ENCODE peak calls at places on chromosomes 4 and X, in six cellular contexts. One of them, this sample, is unnamed.

GRCh38 chrX:45515262-45516215 is 314.9 kb upstream of the DIPK2B start:
- DNase-seq in H9: no peak
- DNase-seq in IMR-90: peak
- DNase-seq in trophoblast cell: peak
- DNase-seq in mesendoderm: peak
- DNase-seq in H1: no peak
- DNase-seq in this sample: no peak

GRCh38 chrX:47080215-47080914 is 2.1 kb downstream of the RGN start:
- DNase-seq in H9: no peak
- DNase-seq in IMR-90: no peak
- DNase-seq in trophoblast cell: no peak
- DNase-seq in mesendoderm: no peak
- DNase-seq in H1: no peak
- DNase-seq in this sample: no peak

GRCh38 chrX:73401591-73402266 is 45.1 kb upstream of the CDX4 start:
- DNase-seq in H9: peak
- DNase-seq in IMR-90: no peak
- DNase-seq in trophoblast cell: no peak
- DNase-seq in mesendoderm: peak
- DNase-seq in H1: peak
- DNase-seq in this sample: peak

GRCh38 chr4:28555851-28556250 is 1695.2 kb downstream of the STIM2 start:
- DNase-seq in H9: no peak
- DNase-seq in IMR-90: peak
- DNase-seq in trophoblast cell: no peak
- DNase-seq in mesendoderm: no peak
- DNase-seq in H1: no peak
- DNase-seq in this sample: no peak

GRCh38 chr4:57147335-57148060 is 37.3 kb upstream of the IGFBP7 start:
- DNase-seq in H9: no peak
- DNase-seq in IMR-90: peak
- DNase-seq in trophoblast cell: no peak
- DNase-seq in mesendoderm: no peak
- DNase-seq in H1: no peak
- DNase-seq in this sample: no peak

GRCh38 chrX:68732906-68733493 is 85.5 kb downstream of the STARD8 start:
- DNase-seq in H9: peak
- DNase-seq in IMR-90: peak
- DNase-seq in trophoblast cell: peak
- DNase-seq in mesendoderm: peak
- DNase-seq in H1: peak
- DNase-seq in this sample: peak

GRCh38 chr4:1288786-1289185 is 905 bp upstream of the MAEA start:
- DNase-seq in H9: no peak
- DNase-seq in IMR-90: no peak
- DNase-seq in trophoblast cell: no peak
- DNase-seq in mesendoderm: no peak
- DNase-seq in H1: no peak
- DNase-seq in this sample: no peak

GRCh38 chrX:11908371-11908770 is 150.3 kb downstream of the MSL3 start:
- DNase-seq in H9: no peak
- DNase-seq in IMR-90: no peak
- DNase-seq in trophoblast cell: no peak
- DNase-seq in mesendoderm: peak
- DNase-seq in H1: no peak
- DNase-seq in this sample: no peak

GRCh38 chr4:517061-517805 is 18.2 kb downstream of the PIGG start:
- DNase-seq in H9: no peak
- DNase-seq in IMR-90: no peak
- DNase-seq in trophoblast cell: no peak
- DNase-seq in mesendoderm: no peak
- DNase-seq in H1: no peak
- DNase-seq in this sample: no peak

GRCh38 chrX:51144828-51145442 is 187.7 kb upstream of the NUDT10 start:
- DNase-seq in H9: peak
- DNase-seq in IMR-90: peak
- DNase-seq in trophoblast cell: peak
- DNase-seq in mesendoderm: peak
- DNase-seq in H1: peak
- DNase-seq in this sample: peak

GRCh38 chr4:104860227-104861123 is 286.2 kb upstream of the TET2 start:
- DNase-seq in H9: peak
- DNase-seq in IMR-90: peak
- DNase-seq in trophoblast cell: peak
- DNase-seq in mesendoderm: peak
- DNase-seq in H1: peak
- DNase-seq in this sample: peak

GRCh38 chr4:39305902-39306677 is 60.1 kb downstream of the RFC1 start:
- DNase-seq in H9: no peak
- DNase-seq in IMR-90: no peak
- DNase-seq in trophoblast cell: no peak
- DNase-seq in mesendoderm: no peak
- DNase-seq in H1: no peak
- DNase-seq in this sample: no peak

GRCh38 chrX:153626025-153626633 is 20.9 kb upstream of the DUSP9 start:
- DNase-seq in H9: no peak
- DNase-seq in IMR-90: no peak
- DNase-seq in trophoblast cell: no peak
- DNase-seq in mesendoderm: no peak
- DNase-seq in H1: no peak
- DNase-seq in this sample: no peak

GRCh38 chr4:56684320-56684719 is 3.2 kb upstream of the HOPX start:
- DNase-seq in H9: no peak
- DNase-seq in IMR-90: peak
- DNase-seq in trophoblast cell: no peak
- DNase-seq in mesendoderm: no peak
- DNase-seq in H1: no peak
- DNase-seq in this sample: no peak

GRCh38 chr4:123505457-123506310 is 109.1 kb downstream of the SPRY1 start:
- DNase-seq in H9: peak
- DNase-seq in IMR-90: peak
- DNase-seq in trophoblast cell: no peak
- DNase-seq in mesendoderm: peak
- DNase-seq in H1: peak
- DNase-seq in this sample: peak

DNA sequence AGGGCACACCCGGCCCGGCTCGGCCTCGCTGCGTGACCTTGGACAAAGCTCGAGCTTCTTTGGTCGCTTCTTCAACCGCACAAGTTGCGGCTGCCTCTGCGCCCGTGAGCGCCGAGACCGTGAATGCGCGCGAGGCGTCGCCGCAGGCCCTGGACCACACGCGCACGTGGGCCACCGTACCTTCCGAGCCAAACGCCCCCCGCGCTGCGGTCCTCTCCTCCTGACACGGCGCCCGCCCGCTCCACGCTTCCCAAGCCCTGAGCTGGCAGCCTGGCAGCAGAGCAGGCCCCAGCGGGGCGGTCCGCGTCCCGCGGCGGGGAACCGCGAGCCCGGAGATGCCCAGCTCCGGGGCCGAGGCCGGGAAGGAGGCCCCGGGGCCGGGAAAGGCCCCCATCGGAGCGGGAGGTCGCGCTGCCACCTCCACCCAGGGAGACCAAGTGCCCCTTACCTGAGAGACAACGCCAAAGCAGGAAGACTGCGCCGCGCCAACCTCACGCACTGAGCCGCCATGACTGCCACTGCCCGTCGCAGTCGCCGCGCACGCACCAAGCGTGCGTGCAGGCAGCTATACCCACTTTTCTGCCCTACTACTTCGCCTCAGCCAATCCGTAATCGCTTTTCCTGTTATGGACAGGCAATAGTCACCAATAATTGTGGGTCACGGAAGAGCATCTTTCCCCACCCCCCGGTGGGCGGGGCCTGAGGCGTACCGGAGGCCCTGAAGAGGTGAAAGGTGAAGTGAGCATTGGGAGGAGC is at the start of gene GRPEL1:
- DNase-seq in H9: peak
- DNase-seq in IMR-90: peak
- DNase-seq in trophoblast cell: peak
- DNase-seq in mesendoderm: peak
- DNase-seq in H1: no peak
- DNase-seq in this sample: peak
- H2BK120ac ChIP-seq in H9: no peak
- H2BK120ac ChIP-seq in IMR-90: no peak
- H2BK120ac ChIP-seq in trophoblast cell: peak
- H2BK120ac ChIP-seq in mesendoderm: no peak
- H2BK120ac ChIP-seq in H1: no peak
- H2BK120ac ChIP-seq in this sample: peak

DNA sequence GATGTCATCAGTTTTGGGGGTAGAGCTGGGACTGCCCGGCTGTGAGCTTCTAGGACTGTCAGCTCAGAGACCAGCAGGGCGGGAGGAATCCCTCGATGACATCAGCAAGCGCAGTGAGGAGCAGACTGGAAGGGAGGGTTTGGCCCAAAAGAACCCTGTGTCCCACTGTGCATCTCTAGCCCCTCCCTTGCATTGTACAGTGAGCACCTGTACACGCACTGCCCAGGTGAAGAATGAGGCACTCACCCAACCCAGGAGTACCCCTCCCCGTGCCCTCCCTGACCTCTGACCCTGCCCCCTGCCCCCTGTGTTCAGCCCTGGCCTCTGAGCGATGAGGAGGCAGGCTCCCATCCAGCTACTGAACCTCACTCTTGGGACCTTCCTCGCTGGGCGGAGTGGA is 92.9 kb downstream of the HMX1 start:
- DNase-seq in H9: no peak
- DNase-seq in IMR-90: no peak
- DNase-seq in trophoblast cell: no peak
- DNase-seq in mesendoderm: no peak
- DNase-seq in H1: no peak
- DNase-seq in this sample: no peak
- H2BK120ac ChIP-seq in H9: no peak
- H2BK120ac ChIP-seq in IMR-90: no peak
- H2BK120ac ChIP-seq in trophoblast cell: no peak
- H2BK120ac ChIP-seq in mesendoderm: no peak
- H2BK120ac ChIP-seq in H1: no peak
- H2BK120ac ChIP-seq in this sample: no peak

GRCh38 chr4:169628579-169628978 is 8.2 kb downstream of the CLCN3 start:
- DNase-seq in H9: no peak
- DNase-seq in IMR-90: no peak
- DNase-seq in trophoblast cell: no peak
- DNase-seq in mesendoderm: no peak
- DNase-seq in H1: no peak
- DNase-seq in this sample: no peak

GRCh38 chr4:169621754-169622481 is 1.5 kb downstream of the CLCN3 start:
- DNase-seq in H9: no peak
- DNase-seq in IMR-90: peak
- DNase-seq in trophoblast cell: no peak
- DNase-seq in mesendoderm: no peak
- DNase-seq in H1: no peak
- DNase-seq in this sample: no peak

GRCh38 chr4:169626328-169627282 is 6.2 kb downstream of the CLCN3 start:
- DNase-seq in H9: no peak
- DNase-seq in IMR-90: no peak
- DNase-seq in trophoblast cell: no peak
- DNase-seq in mesendoderm: peak
- DNase-seq in H1: no peak
- DNase-seq in this sample: no peak

GRCh38 chr4:169627307-169627706 is 6.9 kb downstream of the CLCN3 start:
- DNase-seq in H9: no peak
- DNase-seq in IMR-90: no peak
- DNase-seq in trophoblast cell: no peak
- DNase-seq in mesendoderm: peak
- DNase-seq in H1: no peak
- DNase-seq in this sample: no peak

GRCh38 chr4:169625886-169626285 is 5.5 kb downstream of the CLCN3 start:
- DNase-seq in H9: no peak
- DNase-seq in IMR-90: no peak
- DNase-seq in trophoblast cell: no peak
- DNase-seq in mesendoderm: no peak
- DNase-seq in H1: no peak
- DNase-seq in this sample: no peak
- H2BK120ac ChIP-seq in H9: no peak
- H2BK120ac ChIP-seq in IMR-90: no peak
- H2BK120ac ChIP-seq in trophoblast cell: no peak
- H2BK120ac ChIP-seq in mesendoderm: no peak
- H2BK120ac ChIP-seq in H1: no peak
- H2BK120ac ChIP-seq in this sample: no peak

DNA sequence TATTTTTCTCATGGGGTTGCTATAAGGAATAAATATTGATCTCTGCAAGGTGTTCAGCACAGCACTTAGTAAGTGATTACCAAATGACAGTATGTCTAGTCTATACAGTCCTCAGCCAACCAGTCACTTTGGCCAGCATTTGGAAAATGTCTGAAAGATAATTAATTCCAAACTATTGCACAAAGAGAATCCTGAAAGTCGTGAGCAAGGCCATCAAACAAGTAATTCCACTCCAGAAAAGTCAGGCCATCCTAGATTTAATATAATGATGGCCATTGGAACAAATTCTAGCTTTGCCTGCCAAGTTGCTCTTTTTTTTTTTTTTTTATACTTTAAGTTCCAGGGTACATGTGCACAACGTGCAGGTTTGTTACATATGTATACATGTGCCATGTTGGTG is 96.6 kb downstream of the SHROOM3 start:
- DNase-seq in H9: no peak
- DNase-seq in IMR-90: no peak
- DNase-seq in trophoblast cell: no peak
- DNase-seq in mesendoderm: no peak
- DNase-seq in H1: no peak
- DNase-seq in this sample: no peak
- H2BK120ac ChIP-seq in H9: no peak
- H2BK120ac ChIP-seq in IMR-90: no peak
- H2BK120ac ChIP-seq in trophoblast cell: no peak
- H2BK120ac ChIP-seq in mesendoderm: no peak
- H2BK120ac ChIP-seq in H1: no peak
- H2BK120ac ChIP-seq in this sample: no peak

GRCh38 chr4:121765368-121765705 is 373 bp upstream of the SMIM43 start:
- DNase-seq in H9: no peak
- DNase-seq in IMR-90: no peak
- DNase-seq in trophoblast cell: no peak
- DNase-seq in mesendoderm: no peak
- DNase-seq in H1: no peak
- DNase-seq in this sample: no peak

GRCh38 chr4:121765941-121766538 is 1.1 kb upstream of the SMIM43 start:
- DNase-seq in H9: peak
- DNase-seq in IMR-90: no peak
- DNase-seq in trophoblast cell: no peak
- DNase-seq in mesendoderm: peak
- DNase-seq in H1: no peak
- DNase-seq in this sample: no peak

GRCh38 chr4:121764702-121765367 is at the start of gene SMIM43:
- DNase-seq in H9: peak
- DNase-seq in IMR-90: no peak
- DNase-seq in trophoblast cell: no peak
- DNase-seq in mesendoderm: peak
- DNase-seq in H1: peak
- DNase-seq in this sample: peak

GRCh38 chr4:121760205-121760604 is 4.8 kb downstream of the SMIM43 start:
- DNase-seq in H9: no peak
- DNase-seq in IMR-90: no peak
- DNase-seq in trophoblast cell: no peak
- DNase-seq in mesendoderm: no peak
- DNase-seq in H1: no peak
- DNase-seq in this sample: no peak

DNA sequence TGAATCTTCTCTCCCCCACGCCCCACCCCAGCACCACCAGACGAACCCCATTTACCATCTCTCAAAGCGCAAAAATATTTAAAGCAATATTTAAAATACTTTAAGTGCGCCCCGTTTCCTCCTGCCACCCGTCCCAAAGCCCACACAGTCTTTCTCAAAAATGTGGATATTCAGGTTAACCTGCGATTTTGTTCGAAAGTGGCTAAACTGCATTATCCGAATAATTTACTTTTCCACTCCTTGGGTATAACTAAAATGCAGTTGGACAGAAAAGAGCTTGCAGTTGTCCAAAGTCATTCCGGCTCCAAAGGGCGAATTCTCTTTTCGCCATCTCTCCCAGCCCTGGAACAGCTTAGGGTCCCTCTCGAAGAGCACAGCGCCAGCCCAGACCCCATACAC is 662 bp downstream of the SMIM43 start:
- DNase-seq in H9: no peak
- DNase-seq in IMR-90: no peak
- DNase-seq in trophoblast cell: no peak
- DNase-seq in mesendoderm: peak
- DNase-seq in H1: no peak
- DNase-seq in this sample: no peak
- H2BK120ac ChIP-seq in H9: no peak
- H2BK120ac ChIP-seq in IMR-90: peak
- H2BK120ac ChIP-seq in trophoblast cell: no peak
- H2BK120ac ChIP-seq in mesendoderm: no peak
- H2BK120ac ChIP-seq in H1: no peak
- H2BK120ac ChIP-seq in this sample: no peak

This sample was measured in neuronal stem cell.